ENCODE peak calls at places on chromosomes 13 and 19, in four cellular contexts. M is K562, U is HepG2, O is GM12878. S is an unnamed sample.

GRCh38 chr19:1471514-1472107 is 7.4 kb downstream of the C19orf25 start:
- DNase-seq in M (no peak), U (no peak), O (no peak), S (no peak)

GRCh38 chr19:13071444-13072205 is 31.0 kb downstream of the LYL1 start:
- DNase-seq in M (no peak), U (no peak), O (no peak), S (no peak)

GRCh38 chr19:30512748-30513389 is 140.7 kb downstream of the ZNF536 start:
- DNase-seq in M (no peak), U (no peak), O (no peak), S (no peak)

GRCh38 chr13:113759525-113760137 is 605 bp downstream of the TMEM255B start:
- DNase-seq in M (no peak), U (no peak), O (no peak), S (no peak)

GRCh38 chr13:49466240-49466914 is 22.3 kb downstream of the SETDB2 start:
- DNase-seq in M (no peak), U (peak; percentile 87), O (no peak), S (no peak)

GRCh38 chr13:45436953-45437352 is 18.8 kb upstream of the SLC25A30 start:
- DNase-seq in M (no peak), U (no peak), O (no peak), S (no peak)

GRCh38 chr13:32309812-32310706 is 5.1 kb downstream of the ZAR1L start:
- DNase-seq in M (peak; percentile 53), U (peak; percentile 65), O (no peak), S (no peak)

GRCh38 chr19:369256-369655 is 24.7 kb upstream of the MIER2 start:
- DNase-seq in M (no peak), U (no peak), O (no peak), S (no peak)

GRCh38 chr19:13150919-13151604 is 851 bp downstream of the IER2 start:
- DNase-seq in M (no peak), U (no peak), O (no peak), S (no peak)

GRCh38 chr13:42865703-42866102 is 84.3 kb downstream of the FAM216B start:
- DNase-seq in M (no peak), U (no peak), O (no peak), S (no peak)

GRCh38 chr13:91719033-91719432 is 320.6 kb downstream of the GPC5 start:
- DNase-seq in M (peak; percentile 20), U (no peak), O (no peak), S (no peak)

GRCh38 chr13:43994999-43995859 is 115.5 kb downstream of the LACC1 start:
- DNase-seq in M (no peak), U (no peak), O (no peak), S (no peak)

DNA sequence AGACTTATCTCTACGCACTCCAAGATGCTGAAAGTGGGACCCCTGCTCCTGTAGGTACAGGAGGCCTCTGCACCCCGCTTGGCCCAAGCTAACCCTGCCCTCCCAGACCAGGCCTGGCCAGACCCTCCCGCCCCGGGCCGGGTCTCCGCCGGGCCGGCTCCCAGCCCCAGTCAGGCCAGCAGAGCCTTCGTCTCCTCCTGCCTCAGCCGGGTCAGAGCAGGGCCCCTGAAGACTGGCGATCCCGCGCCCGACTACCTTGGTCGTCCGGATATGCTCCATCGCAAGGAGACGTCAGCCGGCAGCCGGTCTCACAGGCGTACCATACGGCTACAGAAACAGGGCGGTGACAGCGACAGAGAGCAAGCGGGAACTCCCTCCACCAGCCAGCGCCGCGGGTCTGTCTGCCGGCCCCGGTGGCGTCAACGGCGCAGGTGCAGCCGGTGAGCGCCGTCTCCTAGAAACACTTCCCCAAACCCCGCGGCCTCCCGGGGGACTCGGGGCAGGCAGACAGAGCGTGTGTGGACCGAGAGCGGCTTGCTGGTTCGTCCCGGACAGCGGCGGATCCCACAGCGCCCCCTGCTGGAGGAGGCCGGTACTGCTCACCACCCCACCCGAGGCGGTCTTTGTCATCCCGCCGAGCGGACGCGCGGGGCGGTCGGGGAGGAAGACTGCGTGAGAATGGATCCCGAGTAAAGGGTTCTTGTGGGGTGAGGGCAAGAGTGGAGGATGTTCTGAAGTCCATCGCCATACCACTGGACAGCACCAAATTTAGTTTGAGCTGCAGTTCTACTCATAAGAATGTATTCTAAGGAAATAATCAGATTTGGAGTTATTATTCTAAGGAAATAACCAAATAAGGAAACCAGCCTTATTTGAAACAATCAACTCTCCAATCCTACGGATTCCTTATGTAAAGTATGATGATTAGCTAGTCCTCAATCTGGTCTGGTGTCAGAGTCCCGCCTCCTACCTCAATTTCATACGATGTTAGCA is at the start of gene MTMR6:
- DNase-seq in M (peak; percentile 86), U (peak; percentile 73), O (peak; percentile 80), S (peak; percentile 99)
- TF ChIP-seq POLR2A in M (peak; percentile 72), U (peak; percentile 51), O (peak; percentile 86), S (no peak)

DNA sequence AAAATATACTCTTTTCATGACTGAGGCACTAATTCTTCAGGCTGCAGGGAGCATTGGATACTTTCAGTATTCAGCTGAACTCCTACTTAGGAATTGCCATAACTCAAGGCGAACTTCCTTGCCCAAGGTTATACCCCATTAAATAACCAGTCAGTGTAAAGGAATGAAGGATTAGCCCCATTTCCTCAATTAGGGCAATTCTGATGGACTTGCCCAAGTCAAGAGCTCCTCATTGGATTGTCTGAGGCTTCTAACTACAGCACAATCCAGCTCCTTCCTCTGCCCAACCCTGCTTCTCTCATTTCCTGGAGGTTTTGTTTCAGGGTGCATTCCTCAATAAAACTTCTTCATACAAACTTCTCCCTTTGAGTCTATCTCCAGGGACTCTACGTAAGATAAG is 329.2 kb downstream of the LIG4 start:
- DNase-seq in M (no peak), U (no peak), O (no peak), S (no peak)
- TF ChIP-seq HDAC6 in M (no peak), U (no peak), O (no peak), S (no peak)

DNA sequence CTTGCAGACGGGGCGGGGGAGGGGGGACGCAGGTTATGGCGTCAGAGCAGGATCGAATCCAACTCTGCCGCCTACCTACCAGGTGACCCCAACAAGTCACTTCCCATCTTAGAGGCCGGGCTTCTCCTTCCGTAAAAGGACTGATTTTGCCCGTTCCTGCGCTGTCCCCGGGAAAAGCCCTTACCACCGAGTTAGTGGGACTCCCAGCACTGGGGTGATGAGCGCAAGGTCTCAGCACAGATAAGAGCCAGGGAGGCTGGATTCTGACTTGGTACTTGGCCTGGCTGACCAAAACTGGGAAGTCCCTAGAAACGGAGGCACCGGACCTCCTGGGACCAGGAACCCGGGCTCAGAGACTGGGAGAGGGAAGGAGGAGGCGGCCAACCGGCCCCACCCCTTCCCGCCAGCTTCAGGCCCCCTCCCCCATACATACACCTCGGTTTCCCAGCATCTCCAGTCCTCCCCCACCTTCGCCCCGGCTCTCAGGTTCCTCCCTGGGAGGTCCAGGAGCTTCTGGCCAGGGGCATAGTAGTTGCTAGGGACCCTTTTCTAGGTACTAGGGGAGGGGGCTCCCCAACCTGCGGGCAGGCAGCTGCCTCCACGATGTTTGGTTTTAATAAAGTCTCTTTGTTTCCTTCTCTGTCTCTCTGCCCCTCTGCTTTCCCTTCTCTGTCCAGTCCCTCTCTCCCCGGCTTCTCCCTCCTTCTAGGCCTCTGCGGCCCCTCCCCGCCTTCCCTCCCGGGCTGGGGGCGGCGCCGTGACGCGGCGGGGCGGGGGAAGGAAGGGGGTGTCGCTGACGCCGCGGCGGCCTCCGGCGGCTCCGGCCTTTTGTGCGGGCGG is at the start of gene GRAMD1A:
- DNase-seq in M (peak; percentile 89), U (peak; percentile 81), O (no peak), S (peak; percentile 89)
- TF ChIP-seq POLR2A in M (peak; percentile 87), U (peak; percentile 64), O (no peak), S (peak; percentile 80)

GRCh38 chr13:99422556-99423220 is 78.6 kb upstream of the TM9SF2 start:
- DNase-seq in M (no peak), U (no peak), O (no peak), S (no peak)

GRCh38 chr13:99421758-99422555 is 79.3 kb upstream of the TM9SF2 start:
- DNase-seq in M (no peak), U (no peak), O (no peak), S (no peak)

GRCh38 chr13:99429670-99430069 is 71.6 kb upstream of the TM9SF2 start:
- DNase-seq in M (no peak), U (no peak), O (no peak), S (no peak)

GRCh38 chr13:99426426-99426825 is 74.8 kb upstream of the TM9SF2 start:
- DNase-seq in M (no peak), U (no peak), O (no peak), S (no peak)

DNA sequence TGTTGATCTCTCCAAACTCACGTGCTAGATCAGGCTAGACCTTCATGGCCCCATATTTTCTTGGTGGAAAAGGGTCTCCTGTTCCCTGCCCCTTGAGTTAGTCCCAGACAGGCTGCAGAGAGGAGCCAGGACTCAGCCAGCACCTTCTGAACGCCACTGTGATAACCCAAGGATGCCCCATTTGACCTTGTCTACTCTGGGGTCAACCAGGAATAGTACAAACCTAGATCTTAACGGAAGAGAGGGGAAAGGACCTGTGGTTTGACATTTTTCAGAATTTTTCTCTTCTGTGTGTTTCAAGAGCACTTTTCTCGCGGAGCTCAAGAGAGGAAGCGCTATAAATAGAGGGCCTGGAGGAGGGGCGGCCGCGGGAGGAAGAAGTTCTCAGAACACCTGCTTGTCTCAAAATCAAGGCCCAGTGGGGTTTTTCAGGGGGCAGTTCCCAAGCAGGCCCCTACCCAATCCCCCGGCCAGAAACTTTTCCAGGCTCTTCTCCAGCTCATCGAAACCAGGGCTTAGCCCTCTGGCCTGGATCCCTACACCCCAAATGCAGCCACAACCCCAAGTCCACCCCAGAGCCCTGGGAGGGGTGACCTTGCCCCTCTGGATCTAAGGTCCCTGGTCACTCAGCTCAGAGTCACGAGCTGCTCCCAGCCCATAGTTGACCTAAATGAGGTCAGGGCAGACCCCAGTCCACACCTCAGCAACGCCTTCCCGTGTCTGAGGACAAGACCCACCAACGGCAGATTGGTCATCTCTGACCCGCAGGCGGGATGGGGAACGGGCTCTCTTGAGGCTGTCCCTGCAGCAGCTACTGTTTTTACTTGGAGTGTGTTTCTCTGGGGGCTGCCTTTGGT is 75.6 kb upstream of the TM9SF2 start:
- DNase-seq in M (no peak), U (no peak), O (peak; percentile 90), S (no peak)
- TF ChIP-seq HDAC6 in M (no peak), U (no peak), O (no peak), S (no peak)

DNA sequence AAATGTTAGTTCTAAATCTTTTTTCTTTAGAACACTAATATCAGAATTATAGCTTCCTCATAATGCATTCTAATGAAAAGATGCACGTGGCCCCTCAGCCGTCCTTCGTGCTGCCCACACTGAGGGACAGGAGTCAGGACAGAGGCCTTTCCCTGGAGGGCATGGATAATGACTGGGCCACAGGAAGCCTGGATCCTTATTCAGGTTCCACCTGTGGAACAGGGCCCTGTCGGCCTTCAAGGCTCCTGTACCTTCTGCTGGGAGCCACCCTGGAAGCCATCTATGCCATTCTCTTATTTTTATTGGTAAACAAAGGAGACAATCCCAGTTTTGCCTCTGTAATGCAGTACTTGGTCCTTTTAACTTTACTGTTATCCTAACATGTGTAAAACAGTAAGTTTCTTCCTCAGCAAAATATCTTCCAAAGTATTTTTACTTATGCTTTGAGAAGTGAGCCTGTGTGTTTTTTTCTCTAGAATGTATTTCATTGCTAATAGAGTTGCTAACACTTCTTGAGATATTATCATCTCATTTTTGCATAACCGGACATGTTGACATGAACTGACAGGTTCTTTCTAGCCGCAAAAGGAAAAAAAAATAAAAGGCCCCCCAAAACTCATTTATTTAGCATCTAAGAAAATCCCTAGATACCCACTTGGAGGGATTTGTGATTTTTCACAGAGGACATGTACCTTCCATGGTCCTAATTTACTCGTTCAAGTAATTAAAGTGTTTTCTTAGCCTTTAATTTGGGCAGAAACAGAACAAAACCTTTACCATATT is 6.0 kb downstream of the GPR183 start:
- DNase-seq in M (no peak), U (no peak), O (no peak), S (no peak)
- TF ChIP-seq POLR2A in M (no peak), U (no peak), O (peak; percentile 34), S (no peak)

S was measured in H1.